ENCODE peak calls at places on chromosomes 2 and 18, in ten cellular contexts. P, T, G, H, U, Z, A, Q, S and F are unnamed samples.

GRCh38 chr2:16214861-16215260 is 274.5 kb downstream of the MYCN start:
- DNase-seq in G (no peak), Q (no peak), Z (no peak), T (no peak), S (no peak), U (no peak), A (no peak), H (no peak), P (no peak), F (no peak)

GRCh38 chr2:1800716-1801388 is 56.5 kb upstream of the PXDN start:
- DNase-seq in U (no peak), A (no peak), G (no peak), T (no peak), Z (no peak), S (no peak), Q (no peak), P (no peak), H (no peak), F (no peak)

GRCh38 chr2:203891474-203891873 is 23.9 kb downstream of the CTLA4 start:
- DNase-seq in U (no peak), S (no peak), T (peak), Z (no peak), P (no peak), Q (no peak), A (no peak), H (no peak), G (no peak), F (no peak)

GRCh38 chr18:12048827-12049175 is 44.8 kb upstream of the ANKRD62 start:
- DNase-seq in Q (no peak), A (no peak), P (no peak), U (no peak), G (no peak), H (no peak), S (no peak), Z (no peak), T (no peak), F (peak)

GRCh38 chr2:219451626-219452360 is 17.1 kb downstream of the SPEG start:
- DNase-seq in Z (peak), G (no peak), S (no peak), P (no peak), T (no peak), U (no peak), A (no peak), H (no peak), Q (no peak), F (no peak)

GRCh38 chr2:229636568-229636967 is 77.8 kb downstream of the DNER start:
- DNase-seq in Z (no peak), A (no peak), T (no peak), G (no peak), Q (no peak), H (no peak), U (no peak), P (no peak), S (no peak), F (no peak)

GRCh38 chr2:20378891-20379519 is 28.4 kb upstream of the PUM2 start:
- DNase-seq in U (no peak), H (peak), A (peak), S (peak), Z (peak), G (no peak), P (no peak), Q (peak), T (peak), F (no peak)

GRCh38 chr2:199485732-199486335 is 28.1 kb upstream of the SATB2 start:
- DNase-seq in H (peak), P (peak), G (no peak), S (peak), U (no peak), Q (peak), A (peak), Z (no peak), T (peak), F (peak)

GRCh38 chr2:201532686-201533304 is 81.3 kb downstream of the STRADB start:
- DNase-seq in A (peak), H (no peak), T (no peak), P (peak), S (no peak), U (no peak), Z (no peak), Q (no peak), G (no peak), F (peak)

GRCh38 chr2:121246704-121247255 is 38.2 kb downstream of the TFCP2L1 start:
- DNase-seq in T (no peak), P (no peak), G (no peak), Q (no peak), A (no peak), H (no peak), S (no peak), U (no peak), Z (no peak), F (no peak)

GRCh38 chr18:54558609-54559585 is 32.1 kb upstream of the DYNAP start:
- DNase-seq in Q (no peak), A (no peak), T (no peak), Z (no peak), G (no peak), H (no peak), P (peak), S (peak), U (no peak), F (no peak)

GRCh38 chr2:66696374-66696773 is 261.4 kb downstream of the MEIS1 start:
- DNase-seq in S (no peak), A (no peak), P (no peak), G (no peak), H (no peak), Q (no peak), Z (peak), U (no peak), T (no peak), F (no peak)

GRCh38 chr2:24076849-24077534 is 866 bp upstream of the SF3B6 start:
- DNase-seq in T (peak), S (peak), Z (no peak), P (peak), U (no peak), Q (peak), A (no peak), H (no peak), G (no peak), F (no peak)

GRCh38 chr2:239399404-239399999 is 1.3 kb downstream of the HDAC4 start:
- DNase-seq in P (peak), A (no peak), G (peak), S (peak), U (no peak), Z (no peak), Q (peak), T (peak), H (peak), F (no peak)

GRCh38 chr2:237696471-237696870 is 69.1 kb downstream of the LRRFIP1 start:
- DNase-seq in U (no peak), Z (no peak), T (no peak), P (peak), Q (no peak), H (no peak), S (no peak), A (no peak), G (peak), F (no peak)

GRCh38 chr2:163877316-163877715 is 141.5 kb upstream of the FIGN start:
- DNase-seq in A (peak), P (no peak), T (no peak), H (no peak), Z (no peak), U (no peak), G (no peak), S (no peak), Q (no peak), F (peak)

GRCh38 chr18:6744816-6745455 is 15.4 kb downstream of the ARHGAP28 start:
- DNase-seq in H (no peak), T (no peak), U (no peak), Q (no peak), S (no peak), Z (no peak), P (no peak), A (no peak), G (no peak), F (no peak)

GRCh38 chr2:44398243-44398897 is 36.6 kb downstream of the CAMKMT start:
- DNase-seq in A (no peak), S (peak), T (no peak), Q (no peak), H (no peak), U (no peak), Z (no peak), G (no peak), P (no peak), F (no peak)

GRCh38 chr2:11796190-11797171 is 50.0 kb downstream of the LPIN1 start:
- DNase-seq in A (no peak), Q (no peak), T (no peak), U (no peak), H (no peak), G (no peak), S (no peak), P (no peak), Z (peak), F (no peak)

GRCh38 chr2:39469807-39470206 is 32.7 kb upstream of the MAP4K3 start:
- DNase-seq in U (no peak), G (no peak), T (peak), S (peak), Z (no peak), H (no peak), A (peak), P (peak), Q (no peak), F (no peak)

GRCh38 chr2:71460595-71461303 is 7.4 kb downstream of the DYSF start:
- DNase-seq in Z (no peak), H (no peak), S (peak), T (peak), G (no peak), U (no peak), P (no peak), A (no peak), Q (no peak), F (no peak)

GRCh38 chr2:127596311-127597045 is 49.5 kb upstream of the GPR17 start:
- DNase-seq in S (no peak), P (no peak), T (peak), U (no peak), Q (peak), G (no peak), H (no peak), Z (no peak), A (no peak), F (no peak)

GRCh38 chr18:58484989-58485962 is 143.6 kb downstream of the ALPK2 start:
- DNase-seq in Z (no peak), S (peak), U (no peak), A (no peak), T (no peak), G (no peak), H (peak), Q (no peak), P (no peak), F (no peak)

GRCh38 chr18:58526425-58527115 is 102.3 kb downstream of the ALPK2 start:
- DNase-seq in H (no peak), U (no peak), S (no peak), T (no peak), P (peak), G (no peak), Q (no peak), A (no peak), Z (no peak), F (no peak)

GRCh38 chr2:200199576-200200263 is 106.8 kb upstream of the SPATS2L start:
- DNase-seq in S (peak), Q (no peak), T (no peak), A (no peak), G (no peak), Z (no peak), H (no peak), U (no peak), P (peak), F (peak)

GRCh38 chr2:217933326-217933993 is 69.3 kb downstream of the TNS1 start:
- DNase-seq in H (no peak), A (no peak), G (no peak), Q (no peak), T (no peak), Z (no peak), S (no peak), U (no peak), P (no peak), F (no peak)

GRCh38 chr2:134599236-134599635 is 119.6 kb downstream of the TMEM163 start:
- DNase-seq in G (no peak), Q (no peak), U (no peak), T (no peak), A (no peak), S (no peak), H (no peak), P (no peak), Z (no peak), F (no peak)

GRCh38 chr2:134600208-134600607 is 118.6 kb downstream of the TMEM163 start:
- DNase-seq in U (no peak), G (no peak), Z (no peak), Q (no peak), H (no peak), S (no peak), P (no peak), T (no peak), A (no peak), F (no peak)

GRCh38 chr2:134603966-134604365 is 114.8 kb downstream of the TMEM163 start:
- DNase-seq in G (no peak), T (no peak), S (peak), Z (no peak), U (no peak), P (no peak), Q (no peak), A (no peak), H (no peak), F (no peak)

GRCh38 chr2:134602666-134603065 is 116.1 kb downstream of the TMEM163 start:
- DNase-seq in P (no peak), T (no peak), H (no peak), U (no peak), S (no peak), Z (no peak), Q (no peak), A (no peak), G (no peak), F (no peak)

GRCh38 chr2:134601266-134601665 is 117.5 kb downstream of the TMEM163 start:
- DNase-seq in T (no peak), Q (no peak), S (no peak), Z (no peak), G (no peak), U (no peak), P (no peak), H (no peak), A (no peak), F (no peak)
- TF ChIP-seq CTCF in T (no peak), Q (no peak), S (no peak), Z (no peak), G (no peak), U (no peak), P (no peak), H (no peak), A (no peak), F (no peak)

GRCh38 chr2:169583494-169583893 is 657 bp upstream of the PPIG start:
- DNase-seq in T (no peak), A (no peak), P (no peak), U (no peak), H (no peak), S (no peak), G (no peak), Z (no peak), Q (no peak), F (no peak)
- H3K4me3 ChIP-seq in T (no peak), A (no peak), P (peak), U (no peak), H (no peak), S (no peak), G (no peak), Z (no peak), Q (peak), F (no peak)

DNA sequence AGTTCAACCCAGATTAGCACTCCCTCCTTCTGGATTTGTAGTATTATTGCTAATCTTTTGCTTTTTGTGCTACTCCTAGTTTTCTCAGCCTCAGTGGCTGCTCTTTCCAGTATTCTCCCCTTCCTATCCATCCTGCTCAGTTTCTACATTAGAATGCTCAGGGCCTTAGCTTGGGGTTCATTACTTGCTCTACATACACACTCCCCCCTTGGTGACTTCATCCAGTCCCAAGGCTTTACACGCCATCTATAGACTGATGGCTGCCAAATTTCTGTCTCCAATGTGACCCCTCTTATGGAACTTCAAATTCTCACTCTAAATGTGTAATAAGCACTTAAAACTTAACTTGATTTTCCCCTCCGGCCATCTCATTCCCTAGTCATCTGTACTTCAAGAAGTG is 425.4 kb upstream of the FANCL start:
- DNase-seq in G (no peak), T (no peak), U (no peak), A (no peak), S (no peak), H (no peak), P (no peak), Z (no peak), Q (no peak), F (no peak)
- TF ChIP-seq CTCF in G (no peak), T (no peak), U (no peak), A (no peak), S (no peak), H (no peak), P (no peak), Z (no peak), Q (no peak), F (no peak)

DNA sequence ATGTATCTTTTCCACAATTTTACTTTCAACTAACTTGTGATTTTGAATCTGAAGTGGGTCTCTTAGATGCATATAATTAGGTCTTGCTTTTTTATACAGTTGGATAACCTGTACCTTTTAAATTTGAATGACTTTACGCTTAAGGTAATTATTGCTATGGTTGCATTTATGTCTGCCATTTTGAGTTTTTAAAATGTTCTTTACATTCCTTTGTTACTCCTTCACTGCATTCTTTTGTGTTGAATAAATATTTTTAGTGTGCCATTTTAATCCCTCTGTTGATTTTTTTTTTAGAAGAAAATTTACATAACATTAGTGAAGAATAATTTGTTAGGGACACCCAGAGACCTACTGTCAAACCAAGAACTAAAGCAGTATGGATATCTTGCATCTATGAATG is 65.3 kb downstream of the BIRC6 start:
- DNase-seq in Q (no peak), U (no peak), Z (no peak), G (no peak), H (no peak), A (no peak), P (no peak), T (no peak), S (no peak), F (no peak)
- H3K4me3 ChIP-seq in Q (no peak), U (no peak), Z (no peak), G (no peak), H (no peak), A (no peak), P (no peak), T (no peak), S (no peak), F (no peak)

GRCh38 chr18:49944681-49945080 is 131.3 kb upstream of the ACAA2 start:
- DNase-seq in H (no peak), A (no peak), G (no peak), U (no peak), Q (no peak), S (no peak), Z (no peak), P (peak), T (no peak), F (no peak)
- TF ChIP-seq CTCF in H (no peak), A (peak), G (no peak), U (no peak), Q (no peak), S (peak), Z (no peak), P (peak), T (no peak), F (peak)

GRCh38 chr2:605674-606608 is 71.3 kb downstream of the TMEM18 start:
- DNase-seq in A (no peak), U (no peak), P (no peak), Z (no peak), H (no peak), Q (no peak), T (peak), G (no peak), S (no peak), F (no peak)
- H3K4me3 ChIP-seq in A (no peak), U (no peak), P (no peak), Z (no peak), H (no peak), Q (no peak), T (no peak), G (no peak), S (no peak), F (no peak)

GRCh38 chr18:34901299-34901698 is 139.9 kb upstream of the MAPRE2 start:
- DNase-seq in P (no peak), A (no peak), Q (no peak), S (no peak), U (no peak), Z (no peak), G (no peak), T (no peak), H (no peak), F (no peak)
- TF ChIP-seq CTCF in P (no peak), A (no peak), Q (no peak), S (no peak), U (no peak), Z (peak), G (no peak), T (no peak), H (no peak), F (no peak)

DNA sequence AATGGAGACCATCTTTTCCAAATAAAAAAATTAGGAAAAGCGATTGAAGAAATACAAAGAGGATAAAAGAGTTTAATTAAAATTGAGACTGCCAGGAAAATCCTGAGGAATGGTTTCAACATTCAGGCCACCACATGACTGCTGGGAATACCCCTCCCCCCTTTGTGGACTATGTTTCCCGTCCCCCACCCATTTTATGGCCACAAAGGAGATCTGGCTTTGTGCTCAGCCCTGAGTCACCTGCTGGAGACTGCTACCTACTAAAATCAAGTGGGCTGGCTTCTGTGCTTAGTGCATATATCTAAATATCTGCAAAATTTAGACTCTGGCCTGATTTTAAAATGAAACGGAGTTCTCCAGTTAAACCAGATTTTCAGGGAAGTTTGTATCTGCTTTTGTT is 10.1 kb downstream of the RND3 start:
- DNase-seq in P (no peak), U (no peak), Q (no peak), S (no peak), A (no peak), T (no peak), H (no peak), G (no peak), Z (no peak), F (no peak)
- H3K4me3 ChIP-seq in P (no peak), U (peak), Q (no peak), S (no peak), A (no peak), T (peak), H (no peak), G (no peak), Z (no peak), F (peak)

GRCh38 chr18:21505231-21505630 is 95.3 kb downstream of the ESCO1 start:
- DNase-seq in U (no peak), A (no peak), Z (no peak), H (no peak), S (no peak), P (no peak), G (no peak), Q (no peak), T (no peak), F (no peak)

GRCh38 chr18:21508302-21508701 is 92.2 kb downstream of the ESCO1 start:
- DNase-seq in A (no peak), Z (no peak), P (no peak), S (no peak), T (no peak), U (no peak), G (no peak), Q (no peak), H (no peak), F (no peak)

GRCh38 chr18:21513741-21514140 is 86.8 kb downstream of the ESCO1 start:
- DNase-seq in P (no peak), S (no peak), A (no peak), T (no peak), Z (no peak), H (no peak), Q (no peak), U (no peak), G (no peak), F (no peak)

GRCh38 chr18:21513292-21513691 is 87.2 kb downstream of the ESCO1 start:
- DNase-seq in Q (no peak), Z (no peak), T (no peak), H (no peak), P (no peak), U (no peak), G (no peak), A (no peak), S (no peak), F (no peak)

GRCh38 chr18:21509062-21509461 is 91.4 kb downstream of the ESCO1 start:
- DNase-seq in P (no peak), U (no peak), G (no peak), H (no peak), Q (no peak), Z (no peak), S (no peak), A (no peak), T (no peak), F (no peak)
- TF ChIP-seq CTCF in P (no peak), U (no peak), G (no peak), H (no peak), Q (no peak), Z (no peak), S (no peak), A (no peak), T (no peak), F (peak)

GRCh38 chr18:27921904-27922541 is 254.9 kb downstream of the CDH2 start:
- DNase-seq in Q (no peak), G (no peak), U (no peak), P (no peak), S (peak), H (no peak), Z (no peak), A (peak), T (no peak), F (peak)
- H3K4me3 ChIP-seq in Q (peak), G (no peak), U (peak), P (no peak), S (no peak), H (no peak), Z (no peak), A (peak), T (no peak), F (peak)